ENCODE peak calls at places on chromosomes 6 and 20, in four cellular contexts. T is GM12878, E is K562, G is SK-N-SH. O is an unnamed sample.

GRCh38 chr6:43283905-43284304 is 14.2 kb upstream of the SLC22A7 start:
- DNase-seq in T (no peak), E (no peak), G (no peak), O (no peak)

GRCh38 chr6:134741193-134741521 is 208.7 kb downstream of the ALDH8A1 start:
- DNase-seq in T (no peak), E (no peak), G (peak), O (no peak)

GRCh38 chr6:67683960-67684359 is 951.1 kb upstream of the ADGRB3 start:
- DNase-seq in T (no peak), E (no peak), G (no peak), O (no peak)

GRCh38 chr6:113979930-113980329 is 9.0 kb upstream of the HDAC2 start:
- DNase-seq in T (no peak), E (no peak), G (no peak), O (no peak)

GRCh38 chr6:132687306-132687705 is 26.5 kb downstream of the VNN1 start:
- DNase-seq in T (no peak), E (no peak), G (no peak), O (no peak)

GRCh38 chr6:132708002-132708401 is 5.9 kb downstream of the VNN1 start:
- DNase-seq in T (no peak), E (no peak), G (no peak), O (no peak)

GRCh38 chr6:100665041-100665380 is 200.3 kb upstream of the SIM1 start:
- DNase-seq in T (peak), E (no peak), G (no peak), O (no peak)

GRCh38 chr20:44120676-44121425 is 66.1 kb downstream of the JPH2 start:
- DNase-seq in T (no peak), E (no peak), G (no peak), O (no peak)

GRCh38 chr20:45440891-45441685 is 25.1 kb downstream of the PIGT start:
- DNase-seq in T (no peak), E (no peak), G (no peak), O (no peak)

GRCh38 chr6:96611342-96611964 is 48.5 kb downstream of the FHL5 start:
- DNase-seq in T (no peak), E (no peak), G (no peak), O (no peak)

GRCh38 chr20:22977047-22977785 is 57.9 kb upstream of the SSTR4 start:
- DNase-seq in T (no peak), E (no peak), G (no peak), O (no peak)

GRCh38 chr6:42696526-42697267 is 25.7 kb downstream of the PRPH2 start:
- DNase-seq in T (no peak), E (peak), G (no peak), O (no peak)

GRCh38 chr20:38166707-38167233 is 1.7 kb upstream of the TGM2 start:
- DNase-seq in T (no peak), E (no peak), G (no peak), O (no peak)

GRCh38 chr20:1283522-1284210 is 17.6 kb downstream of the SNPH start:
- DNase-seq in T (no peak), E (no peak), G (no peak), O (no peak)

GRCh38 chr6:115591973-115592486 is 468.7 kb downstream of the FRK start:
- DNase-seq in T (no peak), E (no peak), G (no peak), O (no peak)

GRCh38 chr20:63819224-63819917 is 11.7 kb downstream of the ZBTB46 start:
- DNase-seq in T (no peak), E (peak), G (no peak), O (no peak)

GRCh38 chr6:117919775-117920492 is 12.9 kb downstream of the SLC35F1 start:
- DNase-seq in T (no peak), E (no peak), G (peak), O (peak)

GRCh38 chr6:163585932-163586437 is 171.5 kb downstream of the QKI start:
- DNase-seq in T (no peak), E (peak), G (no peak), O (no peak)

DNA sequence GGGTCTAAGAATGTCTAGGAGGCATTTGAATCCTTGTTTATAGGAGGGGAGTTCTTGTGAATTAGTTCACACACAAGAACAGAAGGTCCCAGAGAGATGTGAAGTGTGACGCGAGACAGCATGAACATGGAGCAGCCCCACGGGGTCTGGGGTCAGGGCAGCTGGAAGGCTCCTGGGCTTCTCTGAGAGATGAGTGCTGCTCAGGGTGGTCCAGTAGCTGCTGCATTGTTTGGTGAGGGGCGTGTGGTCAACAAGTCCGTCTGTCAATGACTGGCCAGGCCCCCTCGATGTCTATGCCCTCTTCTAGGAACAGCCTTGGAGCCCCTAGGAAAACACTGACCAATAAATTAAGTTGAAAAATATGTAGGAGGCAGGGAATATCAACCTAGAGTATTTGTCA is 40.2 kb upstream of the GABRR1 start:
- DNase-seq in T (no peak), E (no peak), G (no peak), O (no peak)
- H3K4me3 ChIP-seq in T (no peak), E (no peak), G (no peak), O (no peak)

GRCh38 chr6:24778878-24779277 is 4.1 kb downstream of the GMNN start:
- DNase-seq in T (no peak), E (no peak), G (no peak), O (no peak)

GRCh38 chr6:24777227-24777626 is 2.5 kb downstream of the GMNN start:
- DNase-seq in T (no peak), E (no peak), G (no peak), O (no peak)

GRCh38 chr6:24774696-24775519 is at the start of gene GMNN:
- DNase-seq in T (peak), E (peak), G (peak), O (peak)

GRCh38 chr6:24778121-24778520 is 3.4 kb downstream of the GMNN start:
- DNase-seq in T (no peak), E (no peak), G (no peak), O (no peak)

DNA sequence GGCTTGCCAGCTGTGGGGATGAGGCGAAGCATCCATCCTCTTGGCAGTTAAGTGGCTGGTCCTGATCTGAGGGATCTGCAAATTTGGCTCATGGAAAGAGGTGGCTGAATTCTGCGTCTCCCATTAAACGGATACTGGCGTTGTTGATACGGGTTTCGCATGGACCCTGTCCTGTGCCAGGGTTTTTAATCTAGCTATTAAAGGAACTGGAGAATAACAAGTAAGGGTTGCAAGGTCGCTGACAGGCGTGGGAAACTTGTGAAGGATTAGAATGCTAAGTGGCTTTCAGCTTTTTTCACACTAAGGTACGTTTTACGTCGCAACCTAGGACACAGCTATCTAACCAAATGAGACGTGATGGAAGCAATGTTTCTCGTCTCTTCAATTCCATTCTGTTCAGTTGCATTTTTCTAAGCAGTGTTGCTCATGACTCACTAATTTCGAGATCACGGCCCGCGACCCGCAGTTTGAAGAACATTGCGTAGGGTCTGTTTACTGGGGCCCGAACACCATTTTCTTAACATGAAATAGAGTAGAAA is 852 bp downstream of the GMNN start:
- DNase-seq in T (no peak), E (no peak), G (no peak), O (no peak)
- TF ChIP-seq NRF1 in T (no peak), E (no peak), G (no peak), O (no peak)

GRCh38 chr6:26657268-26657667 is 2.3 kb downstream of the ZNF322 start:
- DNase-seq in T (no peak), E (no peak), G (no peak), O (no peak)
- H3K4me3 ChIP-seq in T (no peak), E (no peak), G (no peak), O (no peak)

DNA sequence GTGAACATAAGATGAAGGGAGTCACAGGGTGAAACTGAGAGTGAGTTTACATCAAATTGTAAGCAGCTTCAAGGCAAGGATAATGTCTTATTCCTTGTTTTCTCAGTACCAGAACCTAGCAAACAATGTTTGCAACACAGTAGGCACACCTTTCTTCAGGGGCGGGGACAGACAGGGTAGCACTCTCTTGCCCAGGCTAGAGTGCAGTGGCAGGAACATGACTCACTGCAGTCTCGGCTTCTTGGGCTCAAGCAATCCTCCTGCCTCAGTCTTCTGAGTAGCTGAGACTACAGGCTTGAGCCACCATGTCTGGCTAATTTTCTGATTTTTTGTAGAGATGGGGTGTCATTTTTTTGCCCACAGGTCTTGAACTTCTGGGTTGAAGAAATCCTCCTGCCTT is 299.8 kb downstream of the CD83 start:
- DNase-seq in T (no peak), E (no peak), G (no peak), O (no peak)
- TF ChIP-seq NRF1 in T (no peak), E (no peak), G (no peak), O (no peak)

GRCh38 chr6:35359346-35359743 is 17.0 kb downstream of the PPARD start:
- DNase-seq in T (no peak), E (no peak), G (no peak), O (no peak)
- H3K4me3 ChIP-seq in T (no peak), E (no peak), G (no peak), O (no peak)

O was measured in H1.